ENCODE peak calls at places on chromosomes 16 and 17, in seven cellular contexts. Y, G, C, L, R, K and Q are unnamed samples.

GRCh38 chr16:83769397-83770008 is 38.3 kb upstream of the HSBP1 start:
- DNase-seq in L (no peak), R (no peak), G (no peak), C (no peak), K (no peak), Y (no peak), Q (no peak)

GRCh38 chr17:1486802-1487695 is 5.4 kb downstream of the MYO1C start:
- DNase-seq in G (peak), C (peak), Y (peak), L (peak), K (no peak), R (no peak), Q (no peak)

GRCh38 chr16:1505073-1505844 is 12.1 kb downstream of the TELO2 start:
- DNase-seq in K (no peak), C (no peak), R (no peak), Y (no peak), G (no peak), L (no peak), Q (no peak)

GRCh38 chr17:410674-411401 is 58.2 kb upstream of the RPH3AL start:
- DNase-seq in G (peak), C (no peak), Y (peak), K (no peak), L (peak), R (no peak), Q (peak)

GRCh38 chr17:50194441-50195195 is 6.8 kb downstream of the COL1A1 start:
- DNase-seq in C (peak), K (no peak), Y (no peak), R (no peak), G (no peak), L (peak), Q (no peak)

GRCh38 chr17:59853168-59853918 is 39.4 kb downstream of the TUBD1 start:
- DNase-seq in L (peak), C (peak), K (peak), Y (peak), R (peak), G (peak), Q (peak)

GRCh38 chr16:51407921-51408320 is 256.9 kb upstream of the SALL1 start:
- DNase-seq in R (no peak), Y (no peak), L (peak), C (no peak), G (no peak), K (no peak), Q (no peak)

GRCh38 chr17:75270218-75270965 is 639 bp downstream of the MIF4GD start:
- DNase-seq in G (peak), R (peak), K (peak), L (peak), Y (peak), C (peak), Q (peak)

GRCh38 chr16:60064026-60064425 is 1329.9 kb upstream of the GOT2 start:
- DNase-seq in L (no peak), R (no peak), C (no peak), G (no peak), K (no peak), Y (no peak), Q (no peak)

GRCh38 chr16:30377812-30378235 is 3.2 kb downstream of the MYL11 start:
- DNase-seq in Y (peak), C (peak), R (peak), G (no peak), K (peak), L (peak), Q (peak)

GRCh38 chr16:2486645-2487516 is 12.0 kb downstream of the TBC1D24 start:
- DNase-seq in G (no peak), R (no peak), K (no peak), C (peak), Y (peak), L (peak), Q (no peak)

GRCh38 chr16:17504050-17504449 is 33.3 kb upstream of the XYLT1 start:
- DNase-seq in R (no peak), Y (no peak), K (no peak), L (no peak), G (no peak), C (no peak), Q (no peak)

GRCh38 chr17:81021531-81022370 is 13.2 kb upstream of the BAIAP2 start:
- DNase-seq in C (no peak), G (no peak), K (no peak), Y (no peak), L (no peak), R (no peak), Q (no peak)

GRCh38 chr16:19850131-19850817 is 34.4 kb downstream of the GPRC5B start:
- DNase-seq in G (no peak), R (no peak), C (no peak), K (no peak), Y (no peak), L (no peak), Q (no peak)

GRCh38 chr17:83185023-83186002 is 105.9 kb downstream of the METRNL start:
- DNase-seq in Y (no peak), R (no peak), C (peak), K (no peak), L (no peak), G (no peak), Q (no peak)

GRCh38 chr16:3879258-3879886 is 1.1 kb downstream of the CREBBP start:
- DNase-seq in R (peak), G (peak), Y (no peak), C (peak), K (no peak), L (peak), Q (peak)

GRCh38 chr17:45300060-45300751 is 16.6 kb downstream of the MAP3K14 start:
- DNase-seq in K (no peak), G (no peak), C (no peak), Y (no peak), R (no peak), L (peak), Q (no peak)

GRCh38 chr16:58501242-58502131 is 1.5 kb downstream of the NDRG4 start:
- DNase-seq in R (no peak), L (no peak), Y (peak), K (peak), C (no peak), G (peak), Q (no peak)

GRCh38 chr16:3023415-3023668 is 400 bp downstream of the HCFC1R1 start:
- DNase-seq in K (no peak), R (peak), L (peak), G (no peak), C (peak), Y (no peak), Q (peak)

GRCh38 chr17:2995362-2995761 is 68.0 kb downstream of the OR1D5 start:
- DNase-seq in R (no peak), G (no peak), C (peak), L (no peak), K (no peak), Y (no peak), Q (no peak)

GRCh38 chr16:24635900-24636610 is 93.4 kb upstream of the TNRC6A start:
- DNase-seq in K (no peak), Y (no peak), G (no peak), R (peak), C (peak), L (peak), Q (no peak)

GRCh38 chr16:19609359-19609758 is 53.9 kb downstream of the VPS35L start:
- DNase-seq in R (peak), C (no peak), K (no peak), L (no peak), Y (no peak), G (peak), Q (no peak)

GRCh38 chr17:47875586-47875985 is 20.4 kb upstream of the SP2 start:
- DNase-seq in K (no peak), G (no peak), R (no peak), L (no peak), Y (no peak), C (no peak), Q (no peak)